ENCODE peak calls at places on chromosomes 3 and 15, in five cellular contexts. L is OCI-LY7, H is hepatocyte, Y is PC-9, T is PC-3. Z is an unnamed sample. For H3K9me2, the result is how much of the 10 kb centered on the place peaks cover.

GRCh38 chr15:61661791-61662190 is 398.5 kb downstream of the VPS13C start:
- DNase-seq in Y (no peak), H (no peak), L (no peak), T (no peak), Z (no peak)

GRCh38 chr15:80228959-80229610 is 22.9 kb downstream of the CTXND1 start:
- DNase-seq in Y (no peak), T (peak), H (peak), L (no peak), Z (no peak)

GRCh38 chr3:161221881-161222600 is 930 bp downstream of the NMD3 start:
- DNase-seq in H (peak), Y (no peak), L (peak), T (peak), Z (peak)

GRCh38 chr3:32432711-32433530 is 41.3 kb downstream of the CMTM7 start:
- DNase-seq in Y (no peak), T (no peak), H (no peak), L (peak), Z (no peak)

GRCh38 chr3:14298442-14298841 is 104.0 kb upstream of the SLC6A6 start:
- DNase-seq in T (no peak), Y (no peak), L (no peak), H (no peak), Z (no peak)

GRCh38 chr3:182979103-182979697 is 1.1 kb downstream of the DCUN1D1 start:
- DNase-seq in L (peak), T (peak), Y (no peak), H (peak), Z (no peak)

GRCh38 chr3:128421439-128421836 is 45.3 kb downstream of the DNAJB8 start:
- DNase-seq in Y (no peak), L (no peak), H (no peak), T (no peak), Z (no peak)

GRCh38 chr15:89335289-89336041 is 841 bp upstream of the POLG start:
- DNase-seq in H (peak), L (peak), Y (no peak), T (no peak), Z (no peak)

GRCh38 chr15:81097893-81098280 is 36.2 kb upstream of the CFAP161 start:
- DNase-seq in H (no peak), T (peak), Y (no peak), L (no peak), Z (no peak)

GRCh38 chr3:168003911-168004310 is 91.8 kb downstream of the GOLIM4 start:
- DNase-seq in H (no peak), T (no peak), L (no peak), Y (no peak), Z (no peak)

GRCh38 chr3:159733194-159733860 is 255.3 kb upstream of the IL12A start:
- DNase-seq in T (peak), L (no peak), H (no peak), Y (peak), Z (no peak)

GRCh38 chr15:48703544-48703943 is 58.0 kb upstream of the FBN1 start:
- DNase-seq in T (peak), Y (no peak), L (no peak), H (no peak), Z (no peak)

GRCh38 chr3:134803051-134803505 is 8.0 kb downstream of the EPHB1 start:
- DNase-seq in H (no peak), L (no peak), T (no peak), Y (no peak), Z (no peak)

GRCh38 chr3:151426337-151426648 is 34.6 kb downstream of the IGSF10 start:
- DNase-seq in Y (no peak), H (no peak), L (peak), T (no peak), Z (peak)

GRCh38 chr15:101187820-101188516 is 63.9 kb downstream of the CHSY1 start:
- DNase-seq in Y (no peak), T (no peak), L (no peak), H (peak), Z (no peak)

GRCh38 chr3:84128024-84128423 is 830.8 kb upstream of the CADM2 start:
- DNase-seq in H (no peak), L (no peak), T (no peak), Y (no peak), Z (no peak)

GRCh38 chr3:10553586-10554235 is 48.3 kb upstream of the ATP2B2 start:
- DNase-seq in T (no peak), H (peak), Y (no peak), L (no peak), Z (peak)

GRCh38 chr15:98124576-98124975 is 164.1 kb downstream of the ARRDC4 start:
- DNase-seq in H (no peak), T (no peak), Y (no peak), L (no peak), Z (no peak)

GRCh38 chr15:63663906-63664305 is 66.7 kb downstream of the FBXL22 start:
- DNase-seq in H (no peak), L (no peak), T (no peak), Y (no peak), Z (no peak)

GRCh38 chr3:44184319-44184953 is 57.2 kb upstream of the TOPAZ1 start:
- DNase-seq in Y (no peak), L (peak), T (no peak), H (no peak), Z (no peak)

GRCh38 chr3:134287512-134287911 is 36.9 kb upstream of the RYK start:
- DNase-seq in Y (no peak), T (no peak), L (no peak), H (no peak), Z (no peak)

GRCh38 chr3:168914662-168915061 is 748.9 kb downstream of the MECOM start:
- DNase-seq in Y (no peak), T (peak), L (no peak), H (no peak), Z (no peak)

GRCh38 chr3:52891164-52891563 is 6.2 kb downstream of the STIMATE start:
- DNase-seq in T (no peak), Y (no peak), L (no peak), H (no peak), Z (no peak)

GRCh38 chr3:99686955-99687612 is 48.7 kb downstream of the COL8A1 start:
- DNase-seq in L (peak), H (peak), T (peak), Y (no peak), Z (peak)
- H3K9me2 ChIP-seq in L (under half), H (under half), T (under half), Y (under half), Z (under half)

GRCh38 chr3:78360849-78361248 is 1321.0 kb downstream of the ROBO2 start:
- DNase-seq in H (no peak), Y (no peak), L (no peak), T (no peak), Z (no peak)
- H3K9me2 ChIP-seq in H (under half), Y (under half), L (under half), T (under half), Z (under half)

DNA sequence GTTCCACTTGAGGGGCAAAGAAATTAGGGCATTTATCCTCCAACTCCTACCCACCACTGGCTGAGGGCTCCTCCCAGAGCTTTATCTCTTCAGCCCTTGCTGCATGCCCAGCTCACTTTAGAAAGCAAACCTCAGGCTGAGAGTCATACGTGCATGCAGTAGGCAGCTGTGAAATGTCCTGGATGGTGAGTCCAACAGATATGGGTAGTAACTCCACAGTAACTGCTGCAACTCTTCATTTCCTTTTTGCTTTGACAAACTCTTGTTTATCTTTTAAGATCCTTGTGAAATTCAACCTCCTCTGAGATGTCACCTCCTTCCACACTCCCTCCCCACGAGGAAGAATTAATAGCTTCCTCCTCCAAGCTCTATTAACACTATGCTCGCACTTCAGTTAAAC is 35.9 kb upstream of the CTNNB1 start:
- DNase-seq in T (no peak), Y (no peak), L (no peak), H (peak), Z (no peak)
- H3K9me2 ChIP-seq in T (under half), Y (under half), L (under half), H (under half), Z (under half)

DNA sequence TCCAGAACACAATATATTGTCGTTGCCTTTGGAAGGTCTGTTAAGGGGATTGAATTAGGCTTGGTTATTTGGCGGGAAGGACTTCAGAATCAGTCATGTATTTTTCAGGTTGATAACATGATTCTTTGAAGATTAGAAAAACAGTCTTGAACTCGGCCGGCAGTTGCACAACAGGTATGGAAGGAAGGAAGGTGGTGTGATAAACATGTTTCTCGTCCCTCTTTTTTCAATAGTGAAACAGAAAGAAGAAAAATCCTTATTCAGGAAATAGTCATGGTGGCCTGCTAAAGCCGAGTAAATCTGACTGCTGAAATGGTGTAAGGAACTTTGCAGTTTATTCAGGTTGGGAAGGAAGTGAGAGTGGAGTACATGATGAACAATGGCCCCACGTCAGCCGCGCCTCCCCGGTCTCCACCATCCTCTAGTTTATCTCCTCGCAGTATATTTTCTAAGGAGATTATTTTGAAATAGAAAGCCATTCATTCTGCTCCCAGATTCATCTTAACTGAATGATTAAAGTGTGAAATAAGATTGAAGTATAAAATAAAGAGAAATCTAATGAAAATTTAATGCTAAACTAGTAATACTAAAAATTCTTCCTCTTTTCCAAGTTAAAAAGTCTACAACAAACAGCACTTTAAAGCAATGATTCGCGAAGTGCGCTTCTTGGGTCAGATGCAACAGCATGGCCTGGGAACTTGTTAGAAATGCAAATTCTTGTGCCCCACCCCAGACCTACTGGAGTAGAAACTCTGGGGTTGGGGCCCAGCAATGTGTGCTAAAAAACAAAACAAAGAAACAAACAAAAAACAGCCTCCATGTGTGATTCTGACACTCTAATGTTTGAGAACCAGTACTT is 6.5 kb downstream of the RASGRP1 start:
- DNase-seq in Y (no peak), T (no peak), L (no peak), H (no peak), Z (no peak)
- H3K9me2 ChIP-seq in Y (under half), T (under half), L (under half), H (under half), Z (under half)